ENCODE peak calls at places on chromosome 1, in four cellular contexts. Z, O, N and G are unnamed samples.
A peak's percentile ranks its signal among the peaks of the same experiment; 100 is the strongest.

GRCh38 chr1:64877151-64877550 is 89.2 kb downstream of the JAK1 start:
- DNase-seq in O (no peak), Z (no peak), N (no peak), G (no peak)

GRCh38 chr1:205446828-205447227 is 9.0 kb downstream of the BLACAT1 start:
- DNase-seq in Z (no peak), O (no peak), N (no peak), G (no peak)

GRCh38 chr1:115656461-115657077 is 14.8 kb downstream of the VANGL1 start:
- DNase-seq in O (no peak), Z (no peak), N (no peak), G (no peak)

GRCh38 chr1:93324486-93325464 is 20.9 kb upstream of the DR1 start:
- DNase-seq in N (no peak), O (peak; percentile 68), Z (no peak), G (no peak)

GRCh38 chr1:157399984-157400382 is 152.3 kb downstream of the FCRL5 start:
- DNase-seq in N (no peak), O (no peak), Z (no peak), G (no peak)

GRCh38 chr1:25246600-25247023 is 642 bp downstream of the RSRP1 start:
- DNase-seq in N (no peak), Z (no peak), O (no peak), G (peak; percentile 69)

GRCh38 chr1:160645386-160646063 is 1.3 kb downstream of the SLAMF1 start:
- DNase-seq in O (no peak), N (no peak), Z (no peak), G (no peak)

GRCh38 chr1:7536891-7537591 is 234.1 kb upstream of the VAMP3 start:
- DNase-seq in O (no peak), N (no peak), Z (peak; percentile 26), G (no peak)

GRCh38 chr1:31577515-31578191 is 1.3 kb downstream of the TINAGL1 start:
- DNase-seq in O (peak; percentile 82), Z (no peak), N (no peak), G (peak; percentile 62)